ENCODE peak calls at places on chromosomes 12 and 14, in four cellular contexts. H is activated B cell treated with CpG ODN at 0.5 μM for 24 hours, A is Calu3, T is endothelial cell. B is an unnamed sample.

GRCh38 chr12:44542716-44543115 is 333.4 kb downstream of the NELL2 start:
- DNase-seq in H (no peak), A (no peak), T (no peak), B (no peak)

GRCh38 chr14:64549805-64550538 is at the start of gene PPP1R36:
- DNase-seq in H (peak; percentile 41), A (peak; percentile 38), T (peak; percentile 33), B (no peak)

GRCh38 chr12:95956557-95957145 is 13.5 kb downstream of the AMDHD1 start:
- DNase-seq in H (no peak), A (no peak), T (no peak), B (no peak)

GRCh38 chr14:66284346-66284745 is 201.8 kb upstream of the CCDC196 start:
- DNase-seq in H (no peak), A (no peak), T (no peak), B (no peak)

GRCh38 chr14:94074534-94074933 is 6.5 kb downstream of the DDX24 start:
- DNase-seq in H (no peak), A (no peak), T (no peak), B (no peak)

GRCh38 chr14:94056579-94057308 is 24.3 kb downstream of the DDX24 start:
- DNase-seq in H (no peak), A (no peak), T (no peak), B (no peak)

GRCh38 chr12:76032043-76032981 is 736 bp upstream of the PHLDA1 start:
- DNase-seq in H (no peak), A (peak; percentile 40), T (peak; percentile 39), B (peak; percentile 45)

GRCh38 chr12:52367876-52368275 is 595 bp upstream of the KRT85 start:
- DNase-seq in H (no peak), A (no peak), T (no peak), B (no peak)

GRCh38 chr12:93614917-93615596 is 42.6 kb downstream of the SOCS2 start:
- DNase-seq in H (no peak), A (no peak), T (no peak), B (no peak)

GRCh38 chr14:77848031-77848430 is 48.1 kb downstream of the ADCK1 start:
- DNase-seq in H (no peak), A (no peak), T (no peak), B (no peak)

GRCh38 chr12:89775336-89776005 is 66.8 kb upstream of the ATP2B1 start:
- DNase-seq in H (no peak), A (no peak), T (no peak), B (no peak)

GRCh38 chr14:104856869-104857860 is 7.9 kb upstream of the CEP170B start:
- DNase-seq in H (no peak), A (no peak), T (no peak), B (no peak)

GRCh38 chr12:544142-544541 is 84.4 kb downstream of the B4GALNT3 start:
- DNase-seq in H (no peak), A (no peak), T (no peak), B (no peak)

GRCh38 chr12:53025250-53025649 is 19.0 kb downstream of the EIF4B start:
- DNase-seq in H (no peak), A (no peak), T (no peak), B (no peak)

GRCh38 chr12:8734873-8735381 is 37.1 kb downstream of the RIMKLB start:
- DNase-seq in H (no peak), A (no peak), T (no peak), B (no peak)

GRCh38 chr12:107635139-107635538 is 50.5 kb upstream of the PWP1 start:
- DNase-seq in H (no peak), A (no peak), T (peak; percentile 38), B (no peak)

GRCh38 chr14:104171948-104172347 is 33.6 kb downstream of the KIF26A start:
- DNase-seq in H (no peak), A (no peak), T (no peak), B (no peak)

GRCh38 chr14:90293766-90294471 is 37.6 kb downstream of the PSMC1 start:
- DNase-seq in H (no peak), A (no peak), T (no peak), B (no peak)

GRCh38 chr12:52126605-52127578 is 47.4 kb downstream of the SMIM41 start:
- DNase-seq in H (no peak), A (no peak), T (peak; percentile 57), B (no peak)